ENCODE peak calls at places on chromosomes 7 and 10, in six cellular contexts. X is posterior vena cava, M is ELF-1, V is endothelial cell, I is Peyer's patch, U is EH. O is an unnamed sample.

GRCh38 chr10:121595806-121596667 is 2.2 kb downstream of the FGFR2 start:
- DNase-seq in X (no peak), U (no peak), M (peak), V (peak), I (no peak), O (no peak)

GRCh38 chr7:120995659-120996058 is 7.1 kb downstream of the CPED1 start:
- DNase-seq in I (no peak), V (no peak), M (no peak), U (no peak), X (no peak), O (peak)

GRCh38 chr7:43142703-43143102 is 30.3 kb downstream of the HECW1 start:
- DNase-seq in I (no peak), U (no peak), M (no peak), X (no peak), V (no peak), O (no peak)

GRCh38 chr7:43888983-43889945 is 17.1 kb downstream of the URGCP start:
- DNase-seq in M (no peak), U (peak), I (no peak), V (no peak), X (no peak), O (no peak)

GRCh38 chr10:80529604-80530003 is 8.1 kb upstream of the SH2D4B start:
- DNase-seq in U (no peak), I (peak), V (no peak), M (no peak), X (no peak), O (peak)

GRCh38 chr10:49831352-49832040 is 69.4 kb upstream of the OGDHL start:
- DNase-seq in V (peak), U (peak), M (peak), I (no peak), X (no peak), O (no peak)

GRCh38 chr7:48964074-48964473 is 39.7 kb downstream of the CDC14C start:
- DNase-seq in V (no peak), X (no peak), I (no peak), U (no peak), M (no peak), O (peak)

GRCh38 chr10:514137-514671 is 175.3 kb downstream of the DIP2C start:
- DNase-seq in U (no peak), X (peak), V (no peak), I (no peak), M (no peak), O (no peak)

GRCh38 chr7:149733554-149734513 is 39.6 kb downstream of the ZNF467 start:
- DNase-seq in X (peak), U (no peak), I (no peak), V (no peak), M (no peak), O (no peak)

GRCh38 chr7:132516042-132516840 is 60.0 kb downstream of the PLXNA4 start:
- DNase-seq in V (no peak), M (peak), I (no peak), X (no peak), U (peak), O (no peak)

GRCh38 chr7:39624202-39624807 is 933 bp downstream of the RALA start:
- DNase-seq in I (no peak), U (no peak), V (no peak), M (peak), X (no peak), O (no peak)

GRCh38 chr7:133958822-133959221 is 168.3 kb upstream of the LRGUK start:
- DNase-seq in V (no peak), I (no peak), X (no peak), M (no peak), U (no peak), O (no peak)

GRCh38 chr7:157389951-157390730 is 53.3 kb downstream of the DNAJB6 start:
- DNase-seq in V (no peak), I (no peak), X (peak), M (no peak), U (peak), O (peak)

GRCh38 chr7:66374141-66374540 is 169.0 kb downstream of the TPST1 start:
- DNase-seq in U (no peak), M (no peak), I (no peak), V (no peak), X (no peak), O (no peak)

GRCh38 chr10:85612378-85612775 is 754.2 kb downstream of the GRID1 start:
- DNase-seq in M (no peak), X (no peak), U (no peak), V (no peak), I (peak), O (peak)

GRCh38 chr10:95845411-95845810 is 62.4 kb upstream of the CC2D2B start:
- DNase-seq in V (no peak), M (no peak), I (no peak), U (no peak), X (no peak), O (no peak)

GRCh38 chr10:13102002-13102794 is 2.2 kb downstream of the OPTN start:
- DNase-seq in M (no peak), X (no peak), I (no peak), U (peak), V (no peak), O (peak)

GRCh38 chr7:763762-764161 is 36.7 kb upstream of the PRKAR1B start:
- DNase-seq in I (no peak), U (no peak), M (no peak), V (no peak), X (no peak), O (no peak)

GRCh38 chr7:22582860-22583640 is 83.1 kb upstream of the STEAP1B start:
- DNase-seq in U (peak), M (peak), X (no peak), V (no peak), I (no peak), O (no peak)

GRCh38 chr7:94183289-94183749 is 179.2 kb upstream of the BET1 start:
- DNase-seq in V (no peak), X (peak), U (peak), M (peak), I (no peak), O (peak)

GRCh38 chr10:104297697-104298660 is 29.0 kb downstream of the GSTO2 start:
- DNase-seq in M (peak), X (no peak), I (no peak), U (peak), V (peak), O (no peak)

GRCh38 chr10:91604462-91604935 is 28.4 kb downstream of the PPP1R3C start:
- DNase-seq in V (no peak), I (no peak), X (no peak), U (no peak), M (no peak), O (no peak)

O was measured in MV-4-11.